ENCODE peak calls at places on chromosomes 2 and 18, in four cellular contexts. I is NCI-H510A treated with DMSO at 0.1 percent for 48 hours, V is NCI-H1105 treated with DMSO at 0.1 percent for 48 hours, E is neural crest cell. F is an unnamed sample.

GRCh38 chr2:237859533-237860272 is at the start of gene RAMP1:
- DNase-seq in I (no peak), V (no peak), E (no peak), F (no peak)

GRCh38 chr2:122077771-122078170 is 322.3 kb downstream of the TSN start:
- DNase-seq in I (no peak), V (no peak), E (no peak), F (no peak)

GRCh38 chr2:222568866-222569265 is 87.0 kb downstream of the FARSB start:
- DNase-seq in I (peak; percentile 79), V (peak; percentile 82), E (no peak), F (no peak)

GRCh38 chr18:48161201-48161910 is 230.9 kb upstream of the SMAD2 start:
- DNase-seq in I (peak; percentile 50), V (peak; percentile 12), E (peak; percentile 79), F (no peak)

GRCh38 chr2:44955593-44956449 is 14.3 kb downstream of the SIX3 start:
- DNase-seq in I (peak; percentile 76), V (peak; percentile 53), E (peak; percentile 94), F (peak; percentile 98)

GRCh38 chr2:24122356-24123211 is 550 bp downstream of the PFN4 start:
- DNase-seq in I (no peak), V (no peak), E (no peak), F (no peak)

GRCh38 chr2:3805120-3805519 is 101.7 kb downstream of the DCDC2C start:
- DNase-seq in I (peak; percentile 1), V (no peak), E (peak; percentile 49), F (peak; percentile 83)

GRCh38 chr18:28040720-28041119 is 136.2 kb downstream of the CDH2 start:
- DNase-seq in I (no peak), V (no peak), E (no peak), F (no peak)

GRCh38 chr2:154402138-154402714 is 296.3 kb upstream of the KCNJ3 start:
- DNase-seq in I (peak; percentile 13), V (peak; percentile 30), E (no peak), F (no peak)

GRCh38 chr2:48728827-48729226 is 26.7 kb downstream of the LHCGR start:
- DNase-seq in I (no peak), V (peak; percentile 79), E (no peak), F (peak; percentile 11)

GRCh38 chr2:76478636-76479035 is 767.9 kb upstream of the GCFC2 start:
- DNase-seq in I (peak; percentile 65), V (peak; percentile 93), E (no peak), F (no peak)

GRCh38 chr2:149562304-149562703 is 25.3 kb downstream of the MMADHC start:
- DNase-seq in I (peak; percentile 57), V (peak; percentile 89), E (no peak), F (no peak)

GRCh38 chr2:6791682-6792081 is 74.0 kb downstream of the CMPK2 start:
- DNase-seq in I (peak; percentile 5), V (no peak), E (no peak), F (no peak)

GRCh38 chr2:68716948-68717661 is 17.5 kb upstream of the ARHGAP25 start:
- DNase-seq in I (no peak), V (no peak), E (no peak), F (no peak)

GRCh38 chr18:34971313-34971712 is 69.9 kb upstream of the MAPRE2 start:
- DNase-seq in I (no peak), V (no peak), E (no peak), F (no peak)

GRCh38 chr2:19536136-19536535 is 177.7 kb upstream of the OSR1 start:
- DNase-seq in I (no peak), V (no peak), E (no peak), F (no peak)

GRCh38 chr2:234472155-234472554 is 24.7 kb downstream of the ARL4C start:
- DNase-seq in I (no peak), V (no peak), E (no peak), F (no peak)

GRCh38 chr2:8133331-8133730 is 548.5 kb upstream of the ID2 start:
- DNase-seq in I (no peak), V (no peak), E (no peak), F (no peak)

GRCh38 chr2:65033178-65033577 is 23.0 kb upstream of the CEP68 start:
- DNase-seq in I (no peak), V (no peak), E (no peak), F (no peak)

GRCh38 chr18:51603111-51603510 is 405.6 kb upstream of the MEX3C start:
- DNase-seq in I (no peak), V (no peak), E (no peak), F (no peak)

GRCh38 chr2:158578703-158579330 is 122.1 kb downstream of the PKP4 start:
- DNase-seq in I (no peak), V (no peak), E (no peak), F (no peak)

F was measured in H1.